ENCODE peak calls at places on chromosomes 4 and X, in five cellular contexts. G, V, R, P and Q are unnamed samples. For H3K27me3, the result is how much of the 10 kb centered on the place peaks cover.

GRCh38 chrX:84046403-84046984 is 141.5 kb downstream of the RPS6KA6 start:
- DNase-seq in R (no peak), G (no peak), P (peak), V (peak), Q (no peak)

GRCh38 chrX:40176256-40176978 is 78.7 kb upstream of the BCOR start:
- DNase-seq in P (no peak), V (no peak), R (no peak), G (peak), Q (no peak)

GRCh38 chrX:14027031-14027430 is 2.7 kb downstream of the GEMIN8 start:
- DNase-seq in R (no peak), P (peak), V (peak), G (peak), Q (no peak)

GRCh38 chrX:11998944-11999343 is 139.3 kb upstream of the FRMPD4 start:
- DNase-seq in R (no peak), G (no peak), V (no peak), P (no peak), Q (no peak)

GRCh38 chrX:39639871-39640270 is 457.9 kb downstream of the BCOR start:
- DNase-seq in P (no peak), V (peak), G (no peak), R (no peak), Q (no peak)

GRCh38 chrX:129726307-129727111 is 12.3 kb upstream of the XPNPEP2 start:
- DNase-seq in G (peak), P (peak), R (peak), V (peak), Q (no peak)

GRCh38 chrX:43175428-43175827 is 397.5 kb upstream of the PPP1R2C start:
- DNase-seq in G (no peak), P (no peak), V (peak), R (no peak), Q (no peak)

GRCh38 chrX:65667157-65667502 is 324 bp upstream of the MSN start:
- DNase-seq in G (no peak), R (no peak), P (no peak), V (no peak), Q (no peak)

GRCh38 chr4:90486346-90486745 is 359.2 kb downstream of the CCSER1 start:
- DNase-seq in V (peak), P (no peak), G (no peak), R (no peak), Q (no peak)

GRCh38 chr4:2220016-2220620 is 21.8 kb downstream of the HAUS3 start:
- DNase-seq in R (peak), V (peak), P (peak), G (peak), Q (no peak)

GRCh38 chrX:44874481-44875184 is 1.6 kb downstream of the KDM6A start:
- DNase-seq in V (peak), R (no peak), G (peak), P (peak), Q (no peak)

GRCh38 chr4:173413043-173413442 is 14.1 kb upstream of the SCRG1 start:
- DNase-seq in P (peak), V (no peak), R (peak), G (peak), Q (no peak)

GRCh38 chrX:154750301-154751120 is at the start of gene GAB3:
- DNase-seq in G (no peak), V (no peak), P (peak), R (no peak), Q (no peak)

GRCh38 chrX:345020-345925 is 26.7 kb upstream of the GTPBP6 start:
- DNase-seq in G (peak), R (no peak), V (no peak), P (no peak), Q (no peak)

GRCh38 chrX:53018627-53019026 is 30.0 kb upstream of the GPR173 start:
- DNase-seq in V (no peak), P (no peak), R (no peak), G (no peak), Q (no peak)

DNA sequence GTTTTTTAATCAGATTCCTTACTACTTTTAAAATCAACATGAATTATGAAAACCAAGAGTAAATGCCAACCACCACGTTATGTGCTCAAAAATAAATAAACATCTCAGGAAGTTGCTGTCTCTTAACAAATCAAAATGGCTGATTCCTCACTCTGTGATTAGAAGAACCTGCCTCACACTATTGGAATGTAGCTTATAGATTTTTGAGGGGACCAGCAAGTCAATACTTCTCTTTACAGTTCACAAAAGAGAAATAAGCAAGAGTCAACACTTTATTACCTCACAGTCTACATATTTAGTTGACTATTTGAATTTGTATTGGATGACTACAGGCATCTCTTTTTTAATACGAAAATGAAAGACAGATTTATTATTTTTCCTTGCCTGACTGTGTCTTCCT is 1511.7 kb downstream of the ARAP2 start:
- DNase-seq in P (no peak), R (no peak), G (no peak), V (no peak), Q (no peak)
- TF ChIP-seq CTCF in P (no peak), R (no peak), G (no peak), V (no peak), Q (no peak)

GRCh38 chr4:38670939-38671593 is 7.1 kb downstream of the KLF3 start:
- DNase-seq in P (no peak), G (no peak), R (no peak), V (no peak), Q (no peak)

GRCh38 chr4:38668203-38668602 is 4.2 kb downstream of the KLF3 start:
- DNase-seq in V (no peak), R (no peak), G (no peak), P (no peak), Q (no peak)

GRCh38 chr4:38669233-38669632 is 5.2 kb downstream of the KLF3 start:
- DNase-seq in G (no peak), V (no peak), R (peak), P (no peak), Q (no peak)

GRCh38 chr4:38671594-38671943 is 7.6 kb downstream of the KLF3 start:
- DNase-seq in R (no peak), P (no peak), G (no peak), V (no peak), Q (no peak)

GRCh38 chr4:38670061-38670894 is 6.3 kb downstream of the KLF3 start:
- DNase-seq in P (no peak), R (no peak), V (no peak), G (no peak), Q (no peak)
- H3K4me3 ChIP-seq in P (no peak), R (no peak), V (no peak), G (peak), Q (no peak)

GRCh38 chr4:118807659-118808058 is 28.3 kb downstream of the SEC24D start:
- DNase-seq in G (no peak), R (no peak), V (no peak), P (no peak), Q (no peak)
- H3K27me3 ChIP-seq in G (under half), R (under half), V (under half), P (under half), Q (under half)

GRCh38 chr4:116702949-116703348 is 382.4 kb downstream of the TRAM1L1 start:
- DNase-seq in P (no peak), R (no peak), V (no peak), G (no peak), Q (no peak)
- TF ChIP-seq CTCF in P (no peak), R (peak), V (no peak), G (no peak), Q (no peak)